ENCODE peak calls at places on chromosomes 13 and 19, in ten cellular contexts. F is NCI-H82; X is fibroblast of lung; Y is myocyte; W is activated effector memory CD4-positive, alpha-beta T cell treated with Interleukin-2 at 50 U/mL for 16 hours; L is HS-27A; V is activated CD4-positive, alpha-beta T cell treated with anti-CD3 and anti-CD28 coated beads for 4 hours; E is NCI-H1436 treated with DMSO at 0.1 percent for 48 hours; U is RWPE1; J is AG04450. Q is an unnamed sample.

GRCh38 chr19:29277107-29277506 is 64.2 kb upstream of the UQCRFS1 start:
- DNase-seq in F (no peak), X (no peak), Y (peak; percentile 9), W (peak; percentile 43), L (no peak), V (peak; percentile 9), E (peak; percentile 79), U (no peak), J (no peak), Q (no peak)

GRCh38 chr13:37263881-37264280 is 158.4 kb upstream of the CSNK1A1L start:
- DNase-seq in F (no peak), X (no peak), Y (no peak), W (no peak), L (no peak), V (no peak), E (no peak), U (no peak), J (no peak), Q (no peak)

GRCh38 chr19:39167461-39168257 is 29.1 kb upstream of the NCCRP1 start:
- DNase-seq in F (no peak), X (no peak), Y (no peak), W (no peak), L (no peak), V (no peak), E (no peak), U (peak; percentile 82), J (no peak), Q (no peak)

GRCh38 chr13:20525601-20526544 is at the start of gene CRYL1:
- DNase-seq in F (peak; percentile 86), X (peak; percentile 52), Y (peak; percentile 79), W (peak; percentile 69), L (peak; percentile 8), V (peak; percentile 68), E (no peak), U (peak; percentile 48), J (no peak), Q (peak; percentile 66)

GRCh38 chr13:50915562-50915961 is 6.0 kb downstream of the RNASEH2B start:
- DNase-seq in F (peak; percentile 26), X (no peak), Y (no peak), W (no peak), L (no peak), V (peak; percentile 11), E (no peak), U (no peak), J (no peak), Q (no peak)

GRCh38 chr19:1351324-1351947 is 32.3 kb upstream of the NDUFS7 start:
- DNase-seq in F (no peak), X (no peak), Y (no peak), W (no peak), L (no peak), V (no peak), E (no peak), U (no peak), J (no peak), Q (no peak)

GRCh38 chr19:55481148-55482127 is 3.5 kb upstream of the NAT14 start:
- DNase-seq in F (no peak), X (no peak), Y (no peak), W (no peak), L (no peak), V (no peak), E (no peak), U (no peak), J (no peak), Q (no peak)

GRCh38 chr13:27208514-27208913 is 36.9 kb upstream of the USP12 start:
- DNase-seq in F (no peak), X (no peak), Y (no peak), W (no peak), L (no peak), V (no peak), E (no peak), U (no peak), J (no peak), Q (no peak)

GRCh38 chr13:27171244-27171829 is at the start of gene USP12:
- DNase-seq in F (peak; percentile 82), X (peak; percentile 16), Y (peak; percentile 40), W (no peak), L (no peak), V (peak; percentile 48), E (no peak), U (no peak), J (no peak), Q (peak; percentile 61)

GRCh38 chr19:50409347-50409746 is 9.4 kb upstream of the SPIB start:
- DNase-seq in F (no peak), X (no peak), Y (no peak), W (no peak), L (no peak), V (no peak), E (no peak), U (no peak), J (no peak), Q (no peak)

GRCh38 chr19:38395381-38396127 is 7.1 kb downstream of the SPRED3 start:
- DNase-seq in F (no peak), X (no peak), Y (no peak), W (peak; percentile 44), L (no peak), V (no peak), E (no peak), U (no peak), J (no peak), Q (no peak)

GRCh38 chr13:21344662-21345176 is 114.4 kb downstream of the ZDHHC20 start:
- DNase-seq in F (no peak), X (no peak), Y (no peak), W (peak; percentile 31), L (no peak), V (no peak), E (no peak), U (no peak), J (no peak), Q (no peak)

GRCh38 chr19:8334458-8335342 is 8.4 kb downstream of the KANK3 start:
- DNase-seq in F (peak; percentile 77), X (peak; percentile 77), Y (peak; percentile 80), W (no peak), L (no peak), V (no peak), E (no peak), U (peak; percentile 85), J (no peak), Q (peak; percentile 78)

GRCh38 chr13:87827479-87827878 is 156.3 kb downstream of the SLITRK5 start:
- DNase-seq in F (no peak), X (peak; percentile 77), Y (no peak), W (no peak), L (no peak), V (no peak), E (no peak), U (peak; percentile 27), J (peak; percentile 1), Q (no peak)

GRCh38 chr19:42352216-42352892 is 26.9 kb downstream of the MEGF8 start:
- DNase-seq in F (no peak), X (no peak), Y (no peak), W (no peak), L (no peak), V (no peak), E (no peak), U (no peak), J (no peak), Q (no peak)